ENCODE peak calls at places on chromosome 12, in five cellular contexts. V is HS-5, Z is type B pancreatic cell, W is iris pigment epithelial cell, S is AG10803. E is an unnamed sample.

GRCh38 chr12:19451196-19451595 is 11.9 kb downstream of the AEBP2 start:
- DNase-seq in V (no peak), Z (no peak), W (no peak), S (no peak), E (no peak)

GRCh38 chr12:116601524-116601923 is 42.3 kb downstream of the MAP1LC3B2 start:
- DNase-seq in V (peak), Z (no peak), W (peak), S (peak), E (no peak)

GRCh38 chr12:45303955-45304354 is 88.1 kb downstream of the ANO6 start:
- DNase-seq in V (no peak), Z (no peak), W (no peak), S (peak), E (no peak)

GRCh38 chr12:80861636-80862378 is 75.9 kb downstream of the LIN7A start:
- DNase-seq in V (peak), Z (no peak), W (peak), S (peak), E (no peak)

GRCh38 chr12:47816646-47817271 is 2.9 kb downstream of the HDAC7 start:
- DNase-seq in V (no peak), Z (no peak), W (no peak), S (no peak), E (no peak)

GRCh38 chr12:110355080-110355479 is 48.4 kb downstream of the ANAPC7 start:
- DNase-seq in V (no peak), Z (no peak), W (peak), S (no peak), E (no peak)

GRCh38 chr12:5081016-5081415 is 37.3 kb downstream of the KCNA5 start:
- DNase-seq in V (no peak), Z (no peak), W (no peak), S (no peak), E (no peak)

GRCh38 chr12:104498211-104498801 is 41.6 kb downstream of the CHST11 start:
- DNase-seq in V (peak), Z (no peak), W (peak), S (peak), E (no peak)

GRCh38 chr12:124830306-124830705 is 33.4 kb downstream of the SCARB1 start:
- DNase-seq in V (no peak), Z (no peak), W (no peak), S (no peak), E (no peak)

GRCh38 chr12:131057722-131058515 is 104.2 kb downstream of the ADGRD1 start:
- DNase-seq in V (no peak), Z (no peak), W (no peak), S (no peak), E (no peak)

GRCh38 chr12:50220357-50221061 is 53.3 kb upstream of the CERS5 start:
- DNase-seq in V (no peak), Z (no peak), W (peak), S (peak), E (no peak)

GRCh38 chr12:93019240-93019910 is 90.3 kb upstream of the EEA1 start:
- DNase-seq in V (no peak), Z (no peak), W (no peak), S (no peak), E (no peak)

E was measured in vagina.